ENCODE peak calls at places on chromosome X, in seven cellular contexts. N is right atrium auricular region, L is osteoblast, S is MM.1S, A is SK-N-SH, P is suprapubic skin, E is right cardiac atrium. I is an unnamed sample.
A peak's percentile ranks its signal among the peaks of the same experiment; 100 is the strongest.

GRCh38 chrX:139170526-139171173 is 359.9 kb upstream of the F9 start:
- DNase-seq in A (no peak), L (no peak), P (no peak), N (no peak), S (no peak), E (no peak), I (no peak)

GRCh38 chrX:52933976-52934703 is 24.2 kb downstream of the FAM156A start:
- DNase-seq in P (no peak), S (no peak), L (peak; percentile 32), A (no peak), E (no peak), N (no peak), I (no peak)

GRCh38 chrX:119870626-119871131 is 854 bp downstream of the RNF113A start:
- DNase-seq in E (no peak), S (no peak), L (peak; percentile 71), P (no peak), N (no peak), A (peak; percentile 26), I (no peak)

GRCh38 chrX:81195712-81196111 is 6.0 kb downstream of the HMGN5 start:
- DNase-seq in L (peak; percentile 36), P (no peak), S (peak; percentile 72), E (peak; percentile 20), A (peak; percentile 38), N (peak; percentile 66), I (no peak)

GRCh38 chrX:3094261-3094660 is 53.0 kb downstream of the ARSF start:
- DNase-seq in N (no peak), A (no peak), S (no peak), L (peak; percentile 50), P (no peak), E (no peak), I (no peak)

GRCh38 chrX:55167124-55167523 is 53.0 kb upstream of the PAGE5 start:
- DNase-seq in N (no peak), A (no peak), L (no peak), S (no peak), E (no peak), P (no peak), I (no peak)

GRCh38 chrX:118655561-118656246 is 71.7 kb upstream of the IL13RA1 start:
- DNase-seq in N (no peak), P (no peak), E (no peak), A (no peak), L (no peak), S (no peak), I (no peak)

GRCh38 chrX:139640259-139640658 is 67.7 kb downstream of the MCF2 start:
- DNase-seq in A (no peak), P (no peak), N (no peak), E (no peak), S (no peak), L (no peak), I (no peak)

GRCh38 chrX:45755719-45756118 is 555.0 kb upstream of the DIPK2B start:
- DNase-seq in P (no peak), N (no peak), A (no peak), L (no peak), S (no peak), E (no peak), I (no peak)
- H3K4me1 ChIP-seq in P (peaks cover 12% of the 10 kb centered on the region), N (no peaks in the 10 kb centered on the region), A (peaks cover 66% of the 10 kb centered on the region), L (peaks cover 88% of the 10 kb centered on the region), S (peaks cover 50% of the 10 kb centered on the region), E (peaks cover 1% of the 10 kb centered on the region), I (peaks cover 35% of the 10 kb centered on the region)

GRCh38 chrX:110050386-110050785 is 47.5 kb downstream of the TMEM164 start:
- DNase-seq in L (no peak), P (no peak), E (no peak), N (no peak), S (no peak), A (no peak), I (no peak)

GRCh38 chrX:110049096-110049495 is 46.2 kb downstream of the TMEM164 start:
- DNase-seq in N (no peak), S (no peak), E (no peak), P (no peak), L (no peak), A (no peak), I (no peak)

GRCh38 chrX:110053453-110053852 is 50.5 kb downstream of the TMEM164 start:
- DNase-seq in E (no peak), S (no peak), P (no peak), L (peak; percentile 43), N (no peak), A (no peak), I (no peak)

GRCh38 chrX:110050885-110051284 is 48.0 kb downstream of the TMEM164 start:
- DNase-seq in E (no peak), L (no peak), N (no peak), A (no peak), P (no peak), S (no peak), I (no peak)

GRCh38 chrX:110051559-110051958 is 48.6 kb downstream of the TMEM164 start:
- DNase-seq in A (no peak), L (no peak), S (no peak), E (no peak), P (no peak), N (no peak), I (no peak)
- H3K27me3 ChIP-seq in A (peaks cover 7% of the 10 kb centered on the region), L (no peaks in the 10 kb centered on the region), S (no peaks in the 10 kb centered on the region), E (no peaks in the 10 kb centered on the region), P (no peaks in the 10 kb centered on the region), N (no peaks in the 10 kb centered on the region), I (no peaks in the 10 kb centered on the region)

DNA sequence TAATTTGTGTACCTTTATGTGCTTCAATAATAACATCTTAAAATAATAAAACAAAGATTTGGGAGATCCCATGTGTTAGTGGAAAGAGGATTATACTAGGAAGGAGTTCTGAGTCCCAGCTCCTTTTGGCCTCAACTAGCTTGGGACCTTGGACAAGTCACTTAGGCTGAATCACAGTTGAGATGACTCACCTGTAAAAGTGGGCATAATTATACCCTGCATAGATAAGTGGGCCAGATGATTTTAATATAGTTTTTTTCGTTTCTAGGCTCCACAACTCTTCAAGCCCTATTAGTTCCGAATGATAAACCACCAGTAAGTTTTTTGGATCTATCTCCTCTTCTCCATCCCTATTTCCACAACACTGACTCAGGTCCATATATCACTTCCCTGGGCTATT is 131.8 kb downstream of the ENOX2 start:
- DNase-seq in S (no peak), P (no peak), N (no peak), A (no peak), E (no peak), L (no peak), I (no peak)
- H3K4me1 ChIP-seq in S (no peaks in the 10 kb centered on the region), P (no peaks in the 10 kb centered on the region), N (peaks cover 7% of the 10 kb centered on the region), A (peaks cover 21% of the 10 kb centered on the region), E (peaks cover 2% of the 10 kb centered on the region), L (peaks cover 20% of the 10 kb centered on the region), I (no peaks in the 10 kb centered on the region)

GRCh38 chrX:40170830-40171512 is 73.2 kb upstream of the BCOR start:
- DNase-seq in N (no peak), P (no peak), L (peak; percentile 83), A (no peak), E (no peak), S (no peak), I (no peak)

GRCh38 chrX:40173662-40174593 is 76.2 kb upstream of the BCOR start:
- DNase-seq in E (peak; percentile 64), L (peak; percentile 87), S (peak; percentile 79), N (no peak), A (peak; percentile 48), P (peak; percentile 64), I (no peak)

GRCh38 chrX:40171513-40172168 is 73.9 kb upstream of the BCOR start:
- DNase-seq in N (no peak), S (no peak), L (peak; percentile 95), P (peak; percentile 64), E (peak; percentile 82), A (no peak), I (no peak)

GRCh38 chrX:40172980-40173661 is 75.4 kb upstream of the BCOR start:
- DNase-seq in P (peak; percentile 4), S (no peak), L (peak; percentile 68), N (no peak), E (no peak), A (no peak), I (no peak)

GRCh38 chrX:40172169-40172979 is 74.6 kb upstream of the BCOR start:
- DNase-seq in L (peak; percentile 94), E (peak; percentile 90), P (peak; percentile 78), A (no peak), S (no peak), N (no peak), I (peak; percentile 94)
- H3K27me3 ChIP-seq in L (peaks cover 61% of the 10 kb centered on the region), E (no peaks in the 10 kb centered on the region), P (no peaks in the 10 kb centered on the region), A (peaks cover 37% of the 10 kb centered on the region), S (no peaks in the 10 kb centered on the region), N (no peaks in the 10 kb centered on the region), I (no peaks in the 10 kb centered on the region)

DNA sequence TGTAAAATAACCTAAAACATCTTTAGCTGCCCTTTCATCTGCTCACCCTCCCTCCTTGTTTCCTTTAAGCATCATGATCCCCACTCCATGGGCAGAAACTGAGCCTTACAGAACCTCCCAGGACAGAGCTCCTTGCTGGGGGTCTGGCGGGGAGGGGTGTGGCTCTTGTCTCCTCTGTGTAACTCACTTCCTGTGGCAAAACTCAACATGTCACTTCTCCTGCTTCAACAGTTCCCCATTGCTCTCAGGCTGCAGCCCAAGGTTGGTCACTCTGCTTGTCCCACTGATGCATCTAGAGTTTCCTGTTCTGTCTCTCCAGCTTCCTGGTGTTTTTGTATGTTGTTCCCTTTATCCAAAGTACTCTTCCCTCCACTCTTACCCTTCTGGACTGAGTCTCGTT is 19.4 kb downstream of the TMEM31 start:
- DNase-seq in S (no peak), E (no peak), A (no peak), P (no peak), N (no peak), L (no peak), I (no peak)
- H3K4me1 ChIP-seq in S (peaks cover 8% of the 10 kb centered on the region), E (peaks cover 5% of the 10 kb centered on the region), A (no peaks in the 10 kb centered on the region), P (peaks cover 10% of the 10 kb centered on the region), N (peaks cover 6% of the 10 kb centered on the region), L (peaks cover 19% of the 10 kb centered on the region), I (no peaks in the 10 kb centered on the region)

DNA sequence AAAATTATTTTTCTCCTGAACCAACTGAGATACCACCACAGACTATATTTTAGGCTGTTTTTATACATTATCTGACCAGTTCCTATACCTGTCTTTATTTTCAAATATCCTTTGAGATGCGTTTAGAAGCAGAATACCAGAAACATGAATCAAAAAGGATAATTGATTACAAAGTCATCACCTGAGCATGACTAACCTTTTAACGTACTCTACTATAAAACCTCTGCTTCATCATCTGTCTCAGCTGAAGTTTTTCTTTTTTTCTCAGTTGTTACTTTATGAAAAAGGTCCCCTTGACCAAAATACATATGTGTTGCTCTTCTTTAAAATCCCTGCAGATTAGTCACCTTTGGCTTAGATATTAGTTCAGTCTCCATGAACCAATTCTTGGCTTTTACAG is 109.8 kb downstream of the AMMECR1 start:
- DNase-seq in A (no peak), P (no peak), E (no peak), S (no peak), L (no peak), N (no peak), I (no peak)
- H3K27me3 ChIP-seq in A (no peaks in the 10 kb centered on the region), P (no peaks in the 10 kb centered on the region), E (no peaks in the 10 kb centered on the region), S (no peaks in the 10 kb centered on the region), L (no peaks in the 10 kb centered on the region), N (no peaks in the 10 kb centered on the region), I (no peaks in the 10 kb centered on the region)